ENCODE peak calls at places on chromosomes 7 and 10, in nine cellular contexts. N is stimulated activated CD8-positive, alpha-beta memory T cell treated with anti-CD3 and anti-CD28 coated beads, Interleukin-15, amount 100 ng/mL, for 1 hour; A is LoVo; E is C1 segment of cervical spinal cord; L is GM13977; X is activated T-cell treated with anti-CD3 and anti-CD28 coated beads for 1 hour; S is cortex of kidney; J is GM03348; M is activated naive CD8-positive, alpha-beta T cell treated with anti-CD3 and anti-CD28 coated beads for 36 hours. V is an unnamed sample.

GRCh38 chr7:134470864-134471263 is 12.0 kb upstream of the AKR1B1 start:
- DNase-seq in A (peak), X (no peak), J (no peak), S (no peak), L (no peak), M (no peak), N (no peak), E (no peak), V (no peak)

GRCh38 chr7:75866129-75866496 is 12.7 kb upstream of the RHBDD2 start:
- DNase-seq in M (no peak), N (no peak), A (no peak), L (no peak), S (no peak), E (no peak), X (no peak), J (no peak), V (no peak)

GRCh38 chr10:86376403-86376802 is 9.8 kb upstream of the GRID1 start:
- DNase-seq in E (no peak), X (no peak), N (no peak), S (no peak), A (no peak), J (no peak), L (no peak), M (no peak), V (no peak)

GRCh38 chr7:131284702-131285419 is 42.8 kb upstream of the MKLN1 start:
- DNase-seq in E (no peak), L (no peak), M (no peak), J (peak), A (no peak), N (no peak), X (no peak), S (no peak), V (no peak)

GRCh38 chr7:10677668-10678232 is 295.9 kb upstream of the PHF14 start:
- DNase-seq in L (no peak), E (no peak), J (no peak), X (no peak), S (no peak), M (no peak), N (no peak), A (no peak), V (no peak)

GRCh38 chr10:31272841-31273240 is 46.2 kb upstream of the ZEB1 start:
- DNase-seq in J (no peak), E (no peak), N (no peak), L (no peak), A (no peak), S (no peak), M (no peak), X (no peak), V (no peak)

GRCh38 chr10:59037506-59037905 is 138.9 kb upstream of the PHYHIPL start:
- DNase-seq in M (no peak), N (no peak), E (no peak), X (no peak), A (no peak), J (no peak), S (no peak), L (no peak), V (no peak)

GRCh38 chr7:125061776-125062397 is 132.3 kb upstream of the POT1 start:
- DNase-seq in N (no peak), X (no peak), E (no peak), J (peak), A (no peak), S (no peak), M (no peak), L (peak), V (no peak)